ENCODE peak calls at places on chromosomes 4 and X, in six cellular contexts. H is breast epithelium, F is endothelial cell of umbilical vein, K is ecto neural progenitor cell, T is GM10248, C is KBM-7. W is an unnamed sample.

GRCh38 chr4:182212211-182212761 is 30.9 kb upstream of the TENM3 start:
- DNase-seq in H (no peak), F (no peak), K (peak), T (no peak), C (no peak), W (no peak)

GRCh38 chr4:138953962-138954371 is 61.6 kb upstream of the NOCT start:
- DNase-seq in H (no peak), F (peak), K (no peak), T (no peak), C (no peak), W (no peak)

GRCh38 chr4:52358855-52359254 is 300.2 kb downstream of the USP46 start:
- DNase-seq in H (no peak), F (no peak), K (no peak), T (no peak), C (no peak), W (no peak)

GRCh38 chr4:11487876-11488545 is 59.3 kb upstream of the HS3ST1 start:
- DNase-seq in H (no peak), F (no peak), K (no peak), T (no peak), C (no peak), W (no peak)

GRCh38 chr4:75916091-75916661 is 13.9 kb upstream of the PPEF2 start:
- DNase-seq in H (no peak), F (peak), K (peak), T (peak), C (peak), W (peak)

GRCh38 chr4:101649790-101650450 is 140.6 kb upstream of the BANK1 start:
- DNase-seq in H (no peak), F (no peak), K (no peak), T (no peak), C (no peak), W (no peak)

GRCh38 chr4:100983426-100983825 is 363.9 kb downstream of the PPP3CA start:
- DNase-seq in H (no peak), F (no peak), K (no peak), T (no peak), C (no peak), W (no peak)

GRCh38 chr4:48173055-48173991 is 39.3 kb upstream of the TXK start:
- DNase-seq in H (no peak), F (peak), K (no peak), T (peak), C (no peak), W (no peak)

GRCh38 chr4:151574968-151575367 is 166.0 kb downstream of the FHIP1A start:
- DNase-seq in H (no peak), F (no peak), K (no peak), T (no peak), C (no peak), W (no peak)

GRCh38 chrX:77453190-77453589 is 6.0 kb downstream of the FGF16 start:
- DNase-seq in H (no peak), F (no peak), K (no peak), T (no peak), C (no peak), W (no peak)

W was measured in GM19239.